ENCODE peak calls at places on chromosomes 3 and 15, in four cellular contexts. I, U, J and H are unnamed samples.

GRCh38 chr15:51132384-51133139 is 37.9 kb upstream of the TNFAIP8L3 start:
- DNase-seq in I (peak; percentile 15), U (no peak), J (peak; percentile 73), H (no peak)

GRCh38 chr15:90557651-90558084 is 27.9 kb downstream of the CRTC3 start:
- DNase-seq in I (no peak), U (no peak), J (peak; percentile 75), H (peak; percentile 53)

GRCh38 chr15:66097151-66098018 is 156.2 kb downstream of the MEGF11 start:
- DNase-seq in I (no peak), U (no peak), J (no peak), H (no peak)

GRCh38 chr3:72520690-72521308 is 327.4 kb downstream of the SHQ1 start:
- DNase-seq in I (peak; percentile 16), U (no peak), J (no peak), H (no peak)

GRCh38 chr3:101179637-101180036 is 140.7 kb downstream of the IMPG2 start:
- DNase-seq in I (no peak), U (no peak), J (no peak), H (no peak)

GRCh38 chr3:129341331-129342141 is 62.9 kb downstream of the HMCES start:
- DNase-seq in I (no peak), U (no peak), J (no peak), H (no peak)

GRCh38 chr15:90046846-90047481 is 45.8 kb downstream of the ZNF710 start:
- DNase-seq in I (no peak), U (peak; percentile 47), J (no peak), H (peak; percentile 89)

GRCh38 chr3:195253981-195254432 is 17.0 kb downstream of the XXYLT1 start:
- DNase-seq in I (no peak), U (no peak), J (peak; percentile 17), H (no peak)

GRCh38 chr3:111924283-111924682 is 54.5 kb upstream of the ABHD10 start:
- DNase-seq in I (no peak), U (no peak), J (no peak), H (peak; percentile 72)

GRCh38 chr3:169399068-169399467 is 264.4 kb downstream of the MECOM start:
- DNase-seq in I (no peak), U (no peak), J (no peak), H (no peak)

GRCh38 chr3:161042023-161042501 is 63.1 kb downstream of the B3GALNT1 start:
- DNase-seq in I (no peak), U (no peak), J (no peak), H (no peak)

GRCh38 chr3:73070675-73071575 is 9.5 kb downstream of the EBLN2 start:
- DNase-seq in I (no peak), U (no peak), J (no peak), H (no peak)

GRCh38 chr15:70538278-70538677 is 225.1 kb downstream of the UACA start:
- DNase-seq in I (no peak), U (no peak), J (no peak), H (no peak)

GRCh38 chr3:184562146-184562861 is 719 bp downstream of the EPHB3 start:
- DNase-seq in I (no peak), U (no peak), J (peak; percentile 65), H (no peak)

GRCh38 chr3:144036498-144036897 is 64.9 kb downstream of the DIPK2A start:
- DNase-seq in I (no peak), U (no peak), J (no peak), H (no peak)

GRCh38 chr3:47578119-47578630 is 490 bp downstream of the CSPG5 start:
- DNase-seq in I (no peak), U (peak; percentile 84), J (peak; percentile 54), H (no peak)

GRCh38 chr15:26628879-26629529 is 143.9 kb downstream of the GABRB3 start:
- DNase-seq in I (no peak), U (no peak), J (peak; percentile 84), H (peak; percentile 80)

GRCh38 chr3:41318520-41318919 is 119.2 kb downstream of the CTNNB1 start:
- DNase-seq in I (peak; percentile 15), U (no peak), J (no peak), H (no peak)

GRCh38 chr3:186425788-186426730 is 64.0 kb upstream of the DGKG start:
- DNase-seq in I (no peak), U (no peak), J (no peak), H (no peak)

GRCh38 chr3:53157974-53158580 is 2.9 kb upstream of the PRKCD start:
- DNase-seq in I (no peak), U (no peak), J (no peak), H (no peak)

DNA sequence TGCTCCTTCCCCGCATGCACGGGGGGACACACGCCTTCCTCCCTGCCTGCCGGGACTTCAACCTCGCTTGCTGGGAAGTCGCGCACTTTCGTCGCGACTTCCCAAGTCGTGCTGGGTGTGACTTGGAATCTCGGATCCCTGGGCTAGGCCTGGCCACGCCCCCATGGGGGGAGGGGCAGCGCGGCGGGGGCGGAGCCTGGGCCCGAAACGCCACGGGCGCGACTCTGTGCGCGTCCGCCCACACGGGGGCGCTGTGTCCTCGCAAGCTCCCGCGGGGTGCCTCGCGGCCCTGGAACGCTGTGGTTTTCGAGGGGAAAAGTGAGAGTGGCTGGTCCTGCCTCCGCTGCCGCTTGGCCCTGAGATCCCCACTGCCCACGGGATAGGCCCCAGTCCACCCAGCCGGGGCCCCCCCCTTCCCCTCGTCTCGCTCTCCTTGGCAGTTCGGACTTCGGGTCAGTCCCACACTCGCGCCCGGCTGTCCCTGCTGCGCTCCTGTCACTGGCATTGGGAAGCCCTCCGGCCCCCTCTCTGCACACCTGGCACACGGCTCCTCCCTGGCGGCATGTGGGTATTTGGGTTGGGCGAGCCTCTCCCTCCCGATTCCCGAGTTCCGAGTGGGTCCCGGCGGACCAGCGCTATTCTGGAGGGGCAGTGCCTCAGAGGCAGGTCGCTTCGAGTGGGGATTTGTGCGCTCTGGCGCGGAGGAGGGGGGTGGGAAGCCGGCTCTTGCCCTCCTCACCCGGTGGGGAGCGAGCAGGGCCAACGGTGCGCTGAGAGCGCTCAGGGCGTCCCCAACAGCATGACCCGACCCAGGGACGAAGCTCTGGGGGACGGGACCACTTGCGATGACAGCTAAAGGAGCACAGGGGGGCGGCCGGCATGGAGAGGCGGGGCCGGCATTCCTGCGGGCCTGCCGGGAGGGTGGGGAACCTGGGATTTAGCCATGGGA is 23.6 kb downstream of the SEC61A1 start:
- DNase-seq in I (peak; percentile 67), U (peak; percentile 76), J (peak; percentile 95), H (peak; percentile 80)
- TF ChIP-seq POLR2A in I (no peak), U (no peak), J (no peak), H (no peak)

DNA sequence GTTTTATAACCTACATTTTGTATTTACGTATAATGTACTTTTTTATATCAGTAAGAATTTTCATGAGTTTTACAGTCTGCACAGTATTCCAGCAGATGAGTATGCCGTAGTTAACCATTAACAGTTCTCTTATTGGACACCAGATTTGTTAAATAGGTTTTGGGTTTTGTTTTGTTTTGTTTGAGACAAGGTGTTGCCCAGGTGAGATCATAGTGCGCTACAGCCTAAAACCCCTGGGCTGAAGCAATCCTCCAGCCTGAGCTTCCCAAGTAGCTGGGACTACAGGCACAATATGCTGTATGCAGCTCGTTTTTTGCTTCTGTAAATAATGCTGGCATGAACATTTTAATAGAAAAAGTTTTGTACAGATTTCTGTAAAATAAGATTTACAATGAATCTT is 88.6 kb upstream of the CHD2 start:
- DNase-seq in I (no peak), U (no peak), J (no peak), H (peak; percentile 41)
- TF ChIP-seq POLR2A in I (no peak), U (no peak), J (no peak), H (no peak)

DNA sequence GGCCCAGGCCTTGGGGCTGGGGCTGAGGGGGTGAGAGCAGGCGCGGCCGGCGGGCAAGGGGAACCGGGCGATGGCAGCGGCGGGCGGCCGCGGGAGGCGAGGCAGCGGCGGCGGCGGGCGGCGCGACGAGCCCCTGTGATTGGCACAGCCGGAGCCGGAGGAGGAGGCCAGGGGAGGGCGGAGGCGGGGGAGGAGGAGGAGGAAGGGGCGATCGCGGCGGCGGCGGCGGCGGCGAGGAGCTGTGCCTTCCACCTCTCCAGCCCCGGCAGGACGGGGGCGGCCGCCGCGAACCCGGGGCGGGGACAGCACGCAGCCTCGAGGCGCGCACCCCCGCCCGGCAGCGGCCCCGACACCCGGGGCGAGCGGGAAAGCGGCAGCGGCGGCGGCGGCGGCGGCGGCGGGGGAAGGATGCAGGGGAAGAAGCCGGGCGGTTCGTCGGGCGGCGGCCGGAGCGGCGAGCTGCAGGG is at the start of gene SLCO3A1:
- DNase-seq in I (no peak), U (peak; percentile 31), J (peak; percentile 80), H (peak; percentile 64)
- TF ChIP-seq POLR2A in I (no peak), U (no peak), J (no peak), H (no peak)

GRCh38 chr3:5187920-5188418 is 462 bp downstream of the EDEM1 start:
- DNase-seq in I (no peak), U (no peak), J (peak; percentile 65), H (no peak)
- TF ChIP-seq POLR2A in I (no peak), U (peak; percentile 11), J (no peak), H (no peak)

GRCh38 chr15:73994912-73995622 is 551 bp downstream of the PML start:
- DNase-seq in I (no peak), U (no peak), J (peak; percentile 66), H (peak; percentile 49)
- TF ChIP-seq POLR2A in I (no peak), U (no peak), J (no peak), H (no peak)

DNA sequence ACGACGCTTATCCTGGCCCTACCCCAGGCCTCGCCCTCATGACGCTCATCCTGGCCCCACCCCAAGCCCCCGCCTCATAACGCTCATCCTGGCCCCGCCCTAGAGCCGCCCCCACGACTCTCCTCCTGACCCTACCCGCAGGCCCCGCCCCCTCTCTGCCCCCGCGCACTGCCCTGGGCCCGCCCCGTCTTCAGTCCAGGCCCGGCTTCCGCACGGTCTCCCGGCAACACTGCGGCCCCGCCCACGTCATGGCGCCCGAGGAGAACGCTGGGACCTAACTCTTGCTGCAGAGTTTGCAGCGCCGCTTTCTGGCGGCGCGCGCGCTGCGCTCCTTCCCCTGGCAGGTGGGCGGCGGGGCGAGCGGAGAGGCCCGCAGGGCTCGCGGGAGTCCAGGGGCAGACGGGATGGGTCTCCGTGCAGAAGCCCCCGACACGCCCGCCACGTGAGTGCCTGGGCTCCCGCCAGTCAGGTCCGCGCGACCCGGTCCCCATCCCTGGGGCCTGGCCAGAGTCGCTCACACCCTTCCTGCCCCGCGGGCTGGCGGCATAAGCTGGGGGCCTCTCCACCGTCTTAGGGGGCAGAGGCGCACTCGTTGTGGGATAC is 52.5 kb upstream of the ROPN1B start:
- DNase-seq in I (peak; percentile 79), U (peak; percentile 77), J (peak; percentile 99), H (peak; percentile 98)
- TF ChIP-seq POLR2A in I (no peak), U (no peak), J (peak; percentile 12), H (peak; percentile 34)

DNA sequence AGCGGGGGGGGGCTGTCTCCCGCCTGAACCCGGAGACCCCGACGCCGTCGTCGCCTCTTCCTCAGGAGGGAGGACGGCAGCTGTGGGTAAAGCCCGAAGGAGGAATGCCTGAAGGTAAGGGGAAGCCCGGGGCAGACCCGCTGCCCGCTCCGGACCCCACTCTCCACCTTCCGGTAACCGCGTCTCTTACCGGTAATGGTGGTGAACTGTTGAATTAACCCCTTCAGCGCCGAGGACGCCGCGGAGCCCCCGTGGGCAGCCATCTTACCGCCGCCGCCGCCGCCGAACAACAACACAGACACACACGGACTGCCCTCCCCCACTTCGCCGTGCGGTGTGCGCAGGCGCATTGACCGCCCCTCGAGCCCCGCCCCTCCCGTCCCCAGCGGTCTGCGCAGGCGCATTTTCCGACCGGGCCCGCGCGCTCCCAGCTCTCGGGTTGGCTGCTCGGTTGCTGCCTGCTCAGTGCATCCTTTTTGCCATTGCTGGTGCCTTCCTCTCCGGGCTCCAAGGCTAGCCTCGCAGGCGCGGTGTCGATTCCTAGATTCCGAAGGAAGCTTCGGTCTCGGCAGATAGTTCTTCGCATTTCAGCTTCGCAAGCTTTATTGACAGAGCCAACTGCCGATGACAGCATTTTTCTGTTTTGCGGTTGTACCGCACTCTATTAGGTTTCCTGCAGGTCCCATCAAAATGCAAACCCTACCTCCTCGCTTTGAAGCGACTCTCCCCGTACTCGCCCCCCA is at the start of gene UBXN7:
- DNase-seq in I (peak; percentile 69), U (peak; percentile 91), J (peak; percentile 98), H (peak; percentile 93)
- TF ChIP-seq POLR2A in I (peak; percentile 81), U (peak; percentile 79), J (peak; percentile 57), H (peak; percentile 91)